ENCODE peak calls at places on chromosomes 4 and X, in ten cellular contexts. E, X, O, Z, F, Y, C, R, I and J are unnamed samples.

GRCh38 chr4:94641702-94642560 is 115.8 kb upstream of the BMPR1B start:
- DNase-seq in E (no peak), X (no peak), O (peak), Z (no peak), F (no peak), Y (no peak), C (peak), R (no peak), I (no peak), J (no peak)

GRCh38 chr4:84497220-84497834 is 1.8 kb downstream of the NKX6-1 start:
- DNase-seq in E (no peak), X (no peak), O (no peak), Z (no peak), F (no peak), Y (no peak), C (peak), R (no peak), I (peak), J (no peak)

GRCh38 chrX:24842486-24842885 is 148.8 kb downstream of the POLA1 start:
- DNase-seq in E (no peak), X (no peak), O (no peak), Z (no peak), F (no peak), Y (no peak), C (peak), R (no peak), I (no peak), J (no peak)

GRCh38 chrX:102976290-102976689 is 39.2 kb downstream of the RAB40AL start:
- DNase-seq in E (no peak), X (peak), O (no peak), Z (no peak), F (no peak), Y (no peak), C (peak), R (no peak), I (no peak), J (no peak)

GRCh38 chr4:151771664-151772063 is 10.9 kb upstream of the GATB start:
- DNase-seq in E (no peak), X (no peak), O (no peak), Z (no peak), F (no peak), Y (no peak), C (peak), R (no peak), I (no peak), J (no peak)

GRCh38 chrX:35617836-35618235 is 180.3 kb upstream of the MAGEB16 start:
- DNase-seq in E (no peak), X (no peak), O (no peak), Z (no peak), F (no peak), Y (no peak), C (no peak), R (no peak), I (no peak), J (no peak)

GRCh38 chr4:70705856-70706461 is 15.8 kb upstream of the RUFY3 start:
- DNase-seq in E (no peak), X (no peak), O (no peak), Z (no peak), F (no peak), Y (no peak), C (no peak), R (no peak), I (no peak), J (no peak)

GRCh38 chr4:54819044-54819443 is 161.3 kb downstream of the KIT start:
- DNase-seq in E (no peak), X (peak), O (no peak), Z (no peak), F (no peak), Y (no peak), C (no peak), R (no peak), I (no peak), J (no peak)

GRCh38 chrX:32176510-32176909 is 1034.8 kb downstream of the DMD start:
- DNase-seq in E (no peak), X (no peak), O (no peak), Z (no peak), F (no peak), Y (no peak), C (no peak), R (no peak), I (no peak), J (no peak)

GRCh38 chr4:40924096-40924792 is 174.5 kb downstream of the NSUN7 start:
- DNase-seq in E (peak), X (peak), O (peak), Z (peak), F (peak), Y (peak), C (peak), R (peak), I (peak), J (peak)

GRCh38 chr4:646460-646859 is 21.1 kb downstream of the PDE6B start:
- DNase-seq in E (no peak), X (no peak), O (no peak), Z (no peak), F (no peak), Y (no peak), C (peak), R (no peak), I (no peak), J (no peak)

GRCh38 chr4:40453912-40454311 is 118.8 kb downstream of the CHRNA9 start:
- DNase-seq in E (no peak), X (no peak), O (no peak), Z (no peak), F (no peak), Y (no peak), C (no peak), R (no peak), I (no peak), J (no peak)

GRCh38 chr4:184150102-184150839 is 67.4 kb downstream of the ENPP6 start:
- DNase-seq in E (no peak), X (no peak), O (no peak), Z (no peak), F (no peak), Y (no peak), C (no peak), R (no peak), I (no peak), J (no peak)

GRCh38 chrX:8815460-8816065 is 14.4 kb upstream of the FAM9A start:
- DNase-seq in E (no peak), X (peak), O (peak), Z (no peak), F (no peak), Y (peak), C (peak), R (peak), I (no peak), J (no peak)

GRCh38 chrX:15678339-15678738 is 13.7 kb upstream of the CLTRN start:
- DNase-seq in E (no peak), X (no peak), O (no peak), Z (no peak), F (no peak), Y (no peak), C (no peak), R (no peak), I (no peak), J (no peak)

GRCh38 chr4:158302076-158302866 is 92.0 kb downstream of the TMEM144 start:
- DNase-seq in E (no peak), X (no peak), O (no peak), Z (no peak), F (no peak), Y (no peak), C (peak), R (no peak), I (no peak), J (no peak)

GRCh38 chrX:70262952-70263567 is 3.1 kb upstream of the P2RY4 start:
- DNase-seq in E (no peak), X (peak), O (peak), Z (no peak), F (peak), Y (peak), C (peak), R (peak), I (peak), J (no peak)

GRCh38 chr4:150573534-150573933 is 8.4 kb upstream of the MAB21L2 start:
- DNase-seq in E (no peak), X (no peak), O (peak), Z (no peak), F (no peak), Y (no peak), C (peak), R (no peak), I (no peak), J (no peak)

GRCh38 chrX:115013705-115014104 is 3.7 kb downstream of the IL13RA2 start:
- DNase-seq in E (no peak), X (no peak), O (no peak), Z (no peak), F (no peak), Y (no peak), C (peak), R (no peak), I (no peak), J (no peak)

GRCh38 chr4:109352941-109353340 is 50.5 kb upstream of the COL25A1 start:
- DNase-seq in E (no peak), X (no peak), O (no peak), Z (no peak), F (no peak), Y (no peak), C (no peak), R (no peak), I (no peak), J (no peak)

GRCh38 chr4:88169298-88169697 is 10.9 kb upstream of the ABCG2 start:
- DNase-seq in E (no peak), X (no peak), O (no peak), Z (no peak), F (no peak), Y (no peak), C (no peak), R (no peak), I (no peak), J (no peak)

GRCh38 chr4:101200561-101200960 is 146.8 kb downstream of the PPP3CA start:
- DNase-seq in E (no peak), X (no peak), O (peak), Z (no peak), F (no peak), Y (no peak), C (peak), R (no peak), I (no peak), J (no peak)

GRCh38 chr4:78018271-78019049 is 38.7 kb upstream of the FRAS1 start:
- DNase-seq in E (no peak), X (no peak), O (no peak), Z (no peak), F (no peak), Y (no peak), C (no peak), R (no peak), I (no peak), J (no peak)